ENCODE peak calls at places on chromosomes 1 and 21, in seven cellular contexts. N is amniotic stem cell; M is lung; U is omental fat pad; Q is HEK293T; F is stimulated activated naive CD8-positive, alpha-beta T cell treated with anti-CD3 and anti-CD28 coated beads, Interleukin-15, amount 100 ng/mL, for 72 hours; L is neural crest cell. B is an unnamed sample.

GRCh38 chr1:30820249-30820648 is 62.7 kb upstream of the LAPTM5 start:
- DNase-seq in L (no peak), M (no peak), N (no peak), U (no peak), Q (no peak), F (no peak), B (no peak)

GRCh38 chr1:201085902-201086735 is 26.1 kb downstream of the CACNA1S start:
- DNase-seq in U (no peak), N (no peak), M (peak; percentile 68), L (peak; percentile 16), F (peak; percentile 34), Q (peak; percentile 81), B (peak; percentile 68)

GRCh38 chr1:180691322-180691721 is 59.5 kb downstream of the XPR1 start:
- DNase-seq in F (no peak), U (no peak), L (no peak), M (no peak), Q (no peak), N (no peak), B (no peak)

GRCh38 chr1:5877683-5878530 is 114.3 kb downstream of the NPHP4 start:
- DNase-seq in U (no peak), M (no peak), L (no peak), F (no peak), Q (no peak), N (no peak), B (no peak)

GRCh38 chr1:22745675-22746585 is 35.3 kb downstream of the EPHB2 start:
- DNase-seq in U (no peak), N (no peak), Q (no peak), M (no peak), L (no peak), F (no peak), B (peak; percentile 93)

GRCh38 chr1:228270032-228270431 is 62.2 kb downstream of the OBSCN start:
- DNase-seq in F (no peak), M (no peak), N (no peak), U (no peak), L (no peak), Q (no peak), B (peak; percentile 39)

GRCh38 chr1:30422251-30422650 is 301.1 kb downstream of the MATN1 start:
- DNase-seq in F (no peak), U (no peak), N (no peak), Q (no peak), M (peak; percentile 24), L (no peak), B (no peak)

GRCh38 chr1:86965012-86965826 is 50.8 kb downstream of the HS2ST1 start:
- DNase-seq in U (no peak), F (peak; percentile 4), M (no peak), L (no peak), Q (peak; percentile 47), N (peak; percentile 18), B (peak; percentile 0)

GRCh38 chr1:151529781-151530180 is 10.3 kb upstream of the TUFT1 start:
- DNase-seq in U (no peak), F (no peak), M (no peak), N (no peak), Q (no peak), L (no peak), B (no peak)

GRCh38 chr1:78089015-78089414 is 43.2 kb downstream of the GIPC2 start:
- DNase-seq in M (no peak), Q (no peak), F (no peak), N (no peak), L (no peak), U (no peak), B (no peak)

GRCh38 chr21:46038871-46039397 is 57.4 kb downstream of the COL6A1 start:
- DNase-seq in N (peak; percentile 31), Q (no peak), M (no peak), F (no peak), L (no peak), U (no peak), B (peak; percentile 80)